ENCODE peak calls at places on chromosomes 1 and 21, in ten cellular contexts. One of them, this sample, is unnamed.

GRCh38 chr1:55684131-55684650 is 469.0 kb upstream of the USP24 start:
- DNase-seq in A549: peak
- DNase-seq in DMS153: no peak
- DNase-seq in GM03348: no peak
- DNase-seq in effector memory CD4-positive, alpha-beta T cell: no peak
- DNase-seq in HEK293T: no peak
- DNase-seq in IMR-90: no peak
- DNase-seq in RPMI7951: no peak
- DNase-seq in cerebellar cortex: no peak
- DNase-seq in left ventricle myocardium superior: no peak
- DNase-seq in this sample: no peak

GRCh38 chr1:36387141-36387949 is 1.6 kb upstream of the STK40 start:
- DNase-seq in cerebellar cortex: no peak
- DNase-seq in left ventricle myocardium superior: peak
- DNase-seq in HEK293T: no peak
- DNase-seq in effector memory CD4-positive, alpha-beta T cell: no peak
- DNase-seq in DMS153: no peak
- DNase-seq in RPMI7951: peak
- DNase-seq in A549: no peak
- DNase-seq in GM03348: peak
- DNase-seq in IMR-90: peak
- DNase-seq in this sample: no peak

GRCh38 chr1:248872752-248873408 is 14.0 kb upstream of the ZNF692 start:
- DNase-seq in cerebellar cortex: peak
- DNase-seq in effector memory CD4-positive, alpha-beta T cell: peak
- DNase-seq in HEK293T: peak
- DNase-seq in left ventricle myocardium superior: peak
- DNase-seq in GM03348: peak
- DNase-seq in IMR-90: peak
- DNase-seq in RPMI7951: peak
- DNase-seq in A549: peak
- DNase-seq in DMS153: peak
- DNase-seq in this sample: peak

GRCh38 chr1:74822851-74823443 is 90.0 kb downstream of the TYW3 start:
- DNase-seq in DMS153: no peak
- DNase-seq in cerebellar cortex: no peak
- DNase-seq in A549: no peak
- DNase-seq in GM03348: no peak
- DNase-seq in HEK293T: no peak
- DNase-seq in left ventricle myocardium superior: no peak
- DNase-seq in IMR-90: peak
- DNase-seq in RPMI7951: no peak
- DNase-seq in effector memory CD4-positive, alpha-beta T cell: no peak
- DNase-seq in this sample: no peak

GRCh38 chr1:64186138-64186897 is 17.1 kb upstream of the UBE2U start:
- DNase-seq in DMS153: no peak
- DNase-seq in A549: no peak
- DNase-seq in HEK293T: no peak
- DNase-seq in cerebellar cortex: no peak
- DNase-seq in RPMI7951: no peak
- DNase-seq in IMR-90: no peak
- DNase-seq in GM03348: no peak
- DNase-seq in effector memory CD4-positive, alpha-beta T cell: no peak
- DNase-seq in left ventricle myocardium superior: peak
- DNase-seq in this sample: peak

GRCh38 chr1:228022571-228023293 is 15.9 kb downstream of the WNT3A start:
- DNase-seq in HEK293T: no peak
- DNase-seq in GM03348: no peak
- DNase-seq in IMR-90: no peak
- DNase-seq in cerebellar cortex: no peak
- DNase-seq in left ventricle myocardium superior: peak
- DNase-seq in RPMI7951: no peak
- DNase-seq in DMS153: no peak
- DNase-seq in effector memory CD4-positive, alpha-beta T cell: no peak
- DNase-seq in A549: no peak
- DNase-seq in this sample: no peak

GRCh38 chr1:156221986-156222692 is 9.3 kb downstream of the PMF1 start:
- DNase-seq in A549: no peak
- DNase-seq in IMR-90: no peak
- DNase-seq in GM03348: no peak
- DNase-seq in effector memory CD4-positive, alpha-beta T cell: no peak
- DNase-seq in cerebellar cortex: no peak
- DNase-seq in HEK293T: no peak
- DNase-seq in DMS153: no peak
- DNase-seq in left ventricle myocardium superior: peak
- DNase-seq in RPMI7951: no peak
- DNase-seq in this sample: no peak

GRCh38 chr21:15365751-15366392 is 301.1 kb upstream of the NRIP1 start:
- DNase-seq in effector memory CD4-positive, alpha-beta T cell: no peak
- DNase-seq in HEK293T: no peak
- DNase-seq in cerebellar cortex: no peak
- DNase-seq in IMR-90: no peak
- DNase-seq in GM03348: no peak
- DNase-seq in A549: no peak
- DNase-seq in RPMI7951: no peak
- DNase-seq in DMS153: no peak
- DNase-seq in left ventricle myocardium superior: no peak
- DNase-seq in this sample: peak

GRCh38 chr1:17723684-17724083 is 31.4 kb upstream of the ACTL8 start:
- DNase-seq in A549: no peak
- DNase-seq in HEK293T: no peak
- DNase-seq in effector memory CD4-positive, alpha-beta T cell: no peak
- DNase-seq in left ventricle myocardium superior: no peak
- DNase-seq in DMS153: no peak
- DNase-seq in cerebellar cortex: no peak
- DNase-seq in IMR-90: no peak
- DNase-seq in RPMI7951: no peak
- DNase-seq in GM03348: no peak
- DNase-seq in this sample: no peak

GRCh38 chr1:234780531-234781162 is 170.7 kb upstream of the IRF2BP2 start:
- DNase-seq in DMS153: no peak
- DNase-seq in left ventricle myocardium superior: no peak
- DNase-seq in GM03348: peak
- DNase-seq in HEK293T: peak
- DNase-seq in RPMI7951: peak
- DNase-seq in effector memory CD4-positive, alpha-beta T cell: no peak
- DNase-seq in cerebellar cortex: no peak
- DNase-seq in IMR-90: no peak
- DNase-seq in A549: no peak
- DNase-seq in this sample: no peak

GRCh38 chr1:231046730-231047395 is 6.8 kb upstream of the FAM89A start:
- DNase-seq in RPMI7951: no peak
- DNase-seq in GM03348: no peak
- DNase-seq in effector memory CD4-positive, alpha-beta T cell: no peak
- DNase-seq in cerebellar cortex: no peak
- DNase-seq in left ventricle myocardium superior: no peak
- DNase-seq in A549: no peak
- DNase-seq in DMS153: no peak
- DNase-seq in HEK293T: no peak
- DNase-seq in IMR-90: no peak
- DNase-seq in this sample: no peak

GRCh38 chr1:55147504-55147903 is 67.7 kb downstream of the USP24 start:
- DNase-seq in cerebellar cortex: no peak
- DNase-seq in HEK293T: no peak
- DNase-seq in GM03348: no peak
- DNase-seq in A549: no peak
- DNase-seq in IMR-90: no peak
- DNase-seq in RPMI7951: no peak
- DNase-seq in DMS153: no peak
- DNase-seq in left ventricle myocardium superior: peak
- DNase-seq in effector memory CD4-positive, alpha-beta T cell: no peak
- DNase-seq in this sample: no peak

GRCh38 chr1:47192458-47193384 is 2.9 kb upstream of the PDZK1IP1 start:
- DNase-seq in HEK293T: peak
- DNase-seq in cerebellar cortex: peak
- DNase-seq in DMS153: peak
- DNase-seq in effector memory CD4-positive, alpha-beta T cell: peak
- DNase-seq in GM03348: peak
- DNase-seq in RPMI7951: peak
- DNase-seq in IMR-90: peak
- DNase-seq in A549: peak
- DNase-seq in left ventricle myocardium superior: peak
- DNase-seq in this sample: peak

GRCh38 chr21:34544032-34544496 is 32.1 kb upstream of the KCNE1 start:
- DNase-seq in RPMI7951: peak
- DNase-seq in HEK293T: peak
- DNase-seq in effector memory CD4-positive, alpha-beta T cell: peak
- DNase-seq in cerebellar cortex: peak
- DNase-seq in GM03348: peak
- DNase-seq in left ventricle myocardium superior: peak
- DNase-seq in A549: peak
- DNase-seq in IMR-90: peak
- DNase-seq in DMS153: peak
- DNase-seq in this sample: peak

GRCh38 chr1:199151634-199152429 is 513.0 kb downstream of the PTPRC start:
- DNase-seq in IMR-90: no peak
- DNase-seq in left ventricle myocardium superior: no peak
- DNase-seq in effector memory CD4-positive, alpha-beta T cell: no peak
- DNase-seq in DMS153: no peak
- DNase-seq in A549: no peak
- DNase-seq in GM03348: no peak
- DNase-seq in cerebellar cortex: peak
- DNase-seq in HEK293T: no peak
- DNase-seq in RPMI7951: no peak
- DNase-seq in this sample: no peak

GRCh38 chr21:41868062-41868710 is 11.0 kb downstream of the PRDM15 start:
- DNase-seq in IMR-90: peak
- DNase-seq in left ventricle myocardium superior: no peak
- DNase-seq in RPMI7951: peak
- DNase-seq in HEK293T: no peak
- DNase-seq in effector memory CD4-positive, alpha-beta T cell: no peak
- DNase-seq in DMS153: no peak
- DNase-seq in cerebellar cortex: no peak
- DNase-seq in A549: no peak
- DNase-seq in GM03348: peak
- DNase-seq in this sample: no peak

GRCh38 chr1:28812669-28813468 is 899 bp downstream of the OPRD1 start:
- DNase-seq in RPMI7951: peak
- DNase-seq in A549: no peak
- DNase-seq in GM03348: no peak
- DNase-seq in effector memory CD4-positive, alpha-beta T cell: no peak
- DNase-seq in cerebellar cortex: no peak
- DNase-seq in DMS153: peak
- DNase-seq in HEK293T: no peak
- DNase-seq in IMR-90: no peak
- DNase-seq in left ventricle myocardium superior: no peak
- DNase-seq in this sample: no peak

GRCh38 chr1:210377934-210378333 is 49.2 kb downstream of the HHAT start:
- DNase-seq in effector memory CD4-positive, alpha-beta T cell: no peak
- DNase-seq in left ventricle myocardium superior: no peak
- DNase-seq in DMS153: no peak
- DNase-seq in IMR-90: peak
- DNase-seq in GM03348: peak
- DNase-seq in A549: no peak
- DNase-seq in cerebellar cortex: no peak
- DNase-seq in HEK293T: no peak
- DNase-seq in RPMI7951: peak
- DNase-seq in this sample: no peak

GRCh38 chr1:38127432-38127831 is 80.8 kb upstream of the POU3F1 start:
- DNase-seq in IMR-90: peak
- DNase-seq in HEK293T: no peak
- DNase-seq in effector memory CD4-positive, alpha-beta T cell: no peak
- DNase-seq in GM03348: no peak
- DNase-seq in cerebellar cortex: no peak
- DNase-seq in DMS153: no peak
- DNase-seq in A549: no peak
- DNase-seq in RPMI7951: peak
- DNase-seq in left ventricle myocardium superior: no peak
- DNase-seq in this sample: no peak

GRCh38 chr21:35649186-35649585 is 411.1 kb downstream of the SETD4 start:
- DNase-seq in cerebellar cortex: peak
- DNase-seq in DMS153: peak
- DNase-seq in left ventricle myocardium superior: no peak
- DNase-seq in A549: no peak
- DNase-seq in HEK293T: no peak
- DNase-seq in IMR-90: peak
- DNase-seq in effector memory CD4-positive, alpha-beta T cell: no peak
- DNase-seq in RPMI7951: peak
- DNase-seq in GM03348: peak
- DNase-seq in this sample: no peak

GRCh38 chr1:245901565-245901964 is 605.5 kb downstream of the SMYD3 start:
- DNase-seq in DMS153: no peak
- DNase-seq in left ventricle myocardium superior: no peak
- DNase-seq in GM03348: no peak
- DNase-seq in RPMI7951: no peak
- DNase-seq in HEK293T: no peak
- DNase-seq in cerebellar cortex: no peak
- DNase-seq in A549: no peak
- DNase-seq in effector memory CD4-positive, alpha-beta T cell: no peak
- DNase-seq in IMR-90: no peak
- DNase-seq in this sample: no peak

GRCh38 chr1:96365076-96365475 is 356.5 kb upstream of the PTBP2 start:
- DNase-seq in GM03348: no peak
- DNase-seq in left ventricle myocardium superior: no peak
- DNase-seq in RPMI7951: peak
- DNase-seq in HEK293T: no peak
- DNase-seq in effector memory CD4-positive, alpha-beta T cell: no peak
- DNase-seq in cerebellar cortex: no peak
- DNase-seq in IMR-90: peak
- DNase-seq in A549: no peak
- DNase-seq in DMS153: no peak
- DNase-seq in this sample: peak

GRCh38 chr21:16588433-16588860 is 858.7 kb downstream of the USP25 start:
- DNase-seq in left ventricle myocardium superior: peak
- DNase-seq in effector memory CD4-positive, alpha-beta T cell: no peak
- DNase-seq in DMS153: peak
- DNase-seq in cerebellar cortex: peak
- DNase-seq in A549: peak
- DNase-seq in RPMI7951: peak
- DNase-seq in IMR-90: peak
- DNase-seq in HEK293T: peak
- DNase-seq in GM03348: peak
- DNase-seq in this sample: peak

GRCh38 chr21:16891821-16892220 is 621.0 kb upstream of the CXADR start:
- DNase-seq in DMS153: no peak
- DNase-seq in GM03348: peak
- DNase-seq in cerebellar cortex: no peak
- DNase-seq in IMR-90: peak
- DNase-seq in RPMI7951: no peak
- DNase-seq in left ventricle myocardium superior: no peak
- DNase-seq in effector memory CD4-positive, alpha-beta T cell: no peak
- DNase-seq in A549: peak
- DNase-seq in HEK293T: no peak
- DNase-seq in this sample: no peak

GRCh38 chr1:31714442-31715096 is 10.8 kb upstream of the COL16A1 start:
- DNase-seq in HEK293T: peak
- DNase-seq in GM03348: peak
- DNase-seq in cerebellar cortex: peak
- DNase-seq in DMS153: peak
- DNase-seq in RPMI7951: peak
- DNase-seq in A549: peak
- DNase-seq in IMR-90: peak
- DNase-seq in effector memory CD4-positive, alpha-beta T cell: no peak
- DNase-seq in left ventricle myocardium superior: peak
- DNase-seq in this sample: peak

GRCh38 chr1:159931101-159931816 is 6.0 kb upstream of the TAGLN2 start:
- DNase-seq in RPMI7951: no peak
- DNase-seq in left ventricle myocardium superior: no peak
- DNase-seq in A549: no peak
- DNase-seq in GM03348: no peak
- DNase-seq in IMR-90: no peak
- DNase-seq in DMS153: no peak
- DNase-seq in HEK293T: no peak
- DNase-seq in effector memory CD4-positive, alpha-beta T cell: no peak
- DNase-seq in cerebellar cortex: no peak
- DNase-seq in this sample: no peak

GRCh38 chr1:3122311-3122710 is 53.3 kb downstream of the PRDM16 start:
- DNase-seq in RPMI7951: no peak
- DNase-seq in GM03348: no peak
- DNase-seq in left ventricle myocardium superior: no peak
- DNase-seq in DMS153: no peak
- DNase-seq in HEK293T: no peak
- DNase-seq in cerebellar cortex: no peak
- DNase-seq in IMR-90: no peak
- DNase-seq in effector memory CD4-positive, alpha-beta T cell: no peak
- DNase-seq in A549: no peak
- DNase-seq in this sample: no peak

GRCh38 chr1:58262702-58263101 is 283.8 kb downstream of the OMA1 start:
- DNase-seq in GM03348: no peak
- DNase-seq in RPMI7951: no peak
- DNase-seq in HEK293T: no peak
- DNase-seq in left ventricle myocardium superior: no peak
- DNase-seq in cerebellar cortex: no peak
- DNase-seq in DMS153: no peak
- DNase-seq in IMR-90: no peak
- DNase-seq in effector memory CD4-positive, alpha-beta T cell: no peak
- DNase-seq in A549: no peak
- DNase-seq in this sample: no peak